ENCODE peak calls at places on chromosome 10, in four cellular contexts. One of them, this sample, is unnamed.

GRCh38 chr10:124558901-124559321 is 97.3 kb downstream of the LHPP start:
- DNase-seq in adrenal gland: no peak
- DNase-seq in uterus: no peak
- DNase-seq in mammary epithelial cell: no peak
- DNase-seq in this sample: peak

GRCh38 chr10:98226508-98227144 is 41.4 kb downstream of the LOXL4 start:
- DNase-seq in adrenal gland: no peak
- DNase-seq in uterus: no peak
- DNase-seq in mammary epithelial cell: no peak
- DNase-seq in this sample: no peak

GRCh38 chr10:34751272-34751671 is 63.8 kb downstream of the PARD3 start:
- DNase-seq in adrenal gland: no peak
- DNase-seq in uterus: no peak
- DNase-seq in mammary epithelial cell: no peak
- DNase-seq in this sample: no peak

GRCh38 chr10:49518982-49519578 is 19.8 kb downstream of the ERCC6 start:
- DNase-seq in adrenal gland: no peak
- DNase-seq in uterus: no peak
- DNase-seq in mammary epithelial cell: peak
- DNase-seq in this sample: peak

GRCh38 chr10:62441953-62442352 is 67.8 kb downstream of the ZNF365 start:
- DNase-seq in adrenal gland: no peak
- DNase-seq in uterus: no peak
- DNase-seq in mammary epithelial cell: no peak
- DNase-seq in this sample: peak

GRCh38 chr10:87504307-87504666 is 406 bp upstream of the MINPP1 start:
- DNase-seq in adrenal gland: no peak
- DNase-seq in uterus: no peak
- DNase-seq in mammary epithelial cell: no peak
- DNase-seq in this sample: no peak

GRCh38 chr10:72274730-72275350 is 1.1 kb downstream of the DDIT4 start:
- DNase-seq in adrenal gland: peak
- DNase-seq in uterus: peak
- DNase-seq in mammary epithelial cell: peak
- DNase-seq in this sample: peak

GRCh38 chr10:5976689-5977470 is 463 bp downstream of the IL15RA start:
- DNase-seq in adrenal gland: peak
- DNase-seq in uterus: peak
- DNase-seq in mammary epithelial cell: peak
- DNase-seq in this sample: peak

GRCh38 chr10:71975087-71975890 is 11.1 kb downstream of the CHST3 start:
- DNase-seq in adrenal gland: peak
- DNase-seq in uterus: no peak
- DNase-seq in mammary epithelial cell: peak
- DNase-seq in this sample: peak

GRCh38 chr10:108424656-108425055 is 1260.2 kb upstream of the SORCS1 start:
- DNase-seq in adrenal gland: no peak
- DNase-seq in uterus: no peak
- DNase-seq in mammary epithelial cell: peak
- DNase-seq in this sample: peak

GRCh38 chr10:109961181-109962001 is 38.1 kb upstream of the XPNPEP1 start:
- DNase-seq in adrenal gland: no peak
- DNase-seq in uterus: no peak
- DNase-seq in mammary epithelial cell: peak
- DNase-seq in this sample: peak

GRCh38 chr10:95415631-95416031 is 124.8 kb upstream of the PDLIM1 start:
- DNase-seq in adrenal gland: no peak
- DNase-seq in uterus: no peak
- DNase-seq in mammary epithelial cell: no peak
- DNase-seq in this sample: no peak

GRCh38 chr10:98030093-98030821 is at the start of gene CRTAC1:
- DNase-seq in adrenal gland: no peak
- DNase-seq in uterus: peak
- DNase-seq in mammary epithelial cell: no peak
- DNase-seq in this sample: peak

GRCh38 chr10:8229153-8229552 is 174.7 kb downstream of the GATA3 start:
- DNase-seq in adrenal gland: no peak
- DNase-seq in uterus: no peak
- DNase-seq in mammary epithelial cell: no peak
- DNase-seq in this sample: no peak